ENCODE peak calls at places on chromosome 7, in five cellular contexts. S, O, N, P and B are unnamed samples.

GRCh38 chr7:33423646-33424020 is 294.3 kb downstream of the BBS9 start:
- DNase-seq in S (peak), O (peak), N (no peak), P (no peak), B (peak)

GRCh38 chr7:24756545-24756988 is 697 bp downstream of the GSDME start:
- DNase-seq in S (no peak), O (no peak), N (no peak), P (no peak), B (peak)

GRCh38 chr7:130883928-130884327 is 149.9 kb upstream of the KLF14 start:
- DNase-seq in S (no peak), O (no peak), N (no peak), P (no peak), B (no peak)

GRCh38 chr7:70435634-70436033 is 696.3 kb upstream of the GALNT17 start:
- DNase-seq in S (no peak), O (no peak), N (no peak), P (no peak), B (no peak)

GRCh38 chr7:123569352-123569999 is 11.9 kb upstream of the NDUFA5 start:
- DNase-seq in S (no peak), O (no peak), N (no peak), P (no peak), B (no peak)

GRCh38 chr7:22589641-22590141 is 89.7 kb upstream of the STEAP1B start:
- DNase-seq in S (peak), O (no peak), N (peak), P (peak), B (no peak)

GRCh38 chr7:25515876-25516275 is 287.6 kb upstream of the NPVF start:
- DNase-seq in S (no peak), O (no peak), N (no peak), P (no peak), B (no peak)

GRCh38 chr7:19392246-19392645 is 247.0 kb upstream of the FERD3L start:
- DNase-seq in S (peak), O (no peak), N (peak), P (no peak), B (no peak)

GRCh38 chr7:157276731-157277562 is 59.9 kb upstream of the DNAJB6 start:
- DNase-seq in S (peak), O (no peak), N (peak), P (no peak), B (no peak)

GRCh38 chr7:29202651-29203069 is 8.1 kb downstream of the CHN2 start:
- DNase-seq in S (no peak), O (peak), N (no peak), P (no peak), B (no peak)

GRCh38 chr7:121440857-121441503 is 44.9 kb upstream of the FAM3C start:
- DNase-seq in S (no peak), O (no peak), N (no peak), P (no peak), B (no peak)

GRCh38 chr7:101835136-101835535 is 17.7 kb downstream of the CUX1 start:
- DNase-seq in S (no peak), O (no peak), N (no peak), P (no peak), B (no peak)

GRCh38 chr7:101832205-101832631 is 14.8 kb downstream of the CUX1 start:
- DNase-seq in S (no peak), O (no peak), N (no peak), P (no peak), B (no peak)

GRCh38 chr7:101833799-101834198 is 16.4 kb downstream of the CUX1 start:
- DNase-seq in S (no peak), O (no peak), N (no peak), P (no peak), B (no peak)

GRCh38 chr7:101829856-101830255 is 12.4 kb downstream of the CUX1 start:
- DNase-seq in S (no peak), O (no peak), N (no peak), P (no peak), B (no peak)

DNA sequence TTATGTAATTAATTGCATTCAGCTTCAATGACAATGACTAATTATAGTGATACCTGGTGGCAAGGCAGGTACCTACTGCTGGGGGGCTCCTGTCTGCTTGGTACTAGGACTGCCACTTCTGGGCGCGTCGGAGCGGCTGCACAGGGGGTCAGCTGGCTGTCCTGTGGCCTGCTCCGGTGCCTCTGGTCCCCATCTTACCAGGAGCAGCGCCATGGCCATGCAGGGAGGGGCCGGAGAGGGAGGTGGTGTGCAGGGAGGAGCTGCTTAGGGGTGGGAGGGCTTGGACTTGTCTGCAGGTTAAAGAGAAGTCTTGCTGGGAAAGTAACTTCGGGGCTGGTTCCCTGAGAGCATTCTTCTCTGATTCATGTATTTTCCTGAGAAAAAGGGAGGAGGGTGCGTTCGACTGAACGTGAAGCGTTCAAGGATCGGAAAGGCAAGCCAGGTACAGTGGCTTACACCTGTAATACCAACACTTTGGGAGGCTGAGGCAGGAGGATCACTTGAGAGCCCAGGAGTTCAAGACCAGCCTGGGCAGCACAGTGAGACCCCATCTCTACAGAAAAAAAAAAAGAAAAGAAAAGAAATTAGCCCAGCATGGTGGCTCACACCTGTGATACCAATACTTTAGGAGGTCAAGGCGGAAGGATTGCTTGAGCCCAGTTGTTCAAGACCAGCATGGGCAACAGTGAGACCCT is 15.4 kb downstream of the CUX1 start:
- DNase-seq in S (no peak), O (no peak), N (no peak), P (no peak), B (no peak)
- H3K4me3 ChIP-seq in S (no peak), O (peak), N (no peak), P (no peak), B (no peak)

GRCh38 chr7:44787762-44788161 is 8.7 kb upstream of the PPIA start:
- DNase-seq in S (no peak), O (no peak), N (no peak), P (no peak), B (no peak)

GRCh38 chr7:44789990-44790389 is 6.5 kb upstream of the PPIA start:
- DNase-seq in S (no peak), O (no peak), N (no peak), P (no peak), B (no peak)

GRCh38 chr7:44793919-44794715 is 2.4 kb upstream of the PPIA start:
- DNase-seq in S (no peak), O (no peak), N (peak), P (no peak), B (no peak)

GRCh38 chr7:44787041-44787440 is 9.4 kb upstream of the PPIA start:
- DNase-seq in S (no peak), O (no peak), N (no peak), P (no peak), B (no peak)

GRCh38 chr7:44791278-44792219 is 4.9 kb upstream of the PPIA start:
- DNase-seq in S (peak), O (no peak), N (peak), P (no peak), B (no peak)
- TF ChIP-seq CTCF in S (peak), O (no peak), N (peak), P (no peak), B (no peak)

GRCh38 chr7:73742338-73742752 is 3.7 kb upstream of the ABHD11 start:
- DNase-seq in S (no peak), O (no peak), N (no peak), P (no peak), B (peak)
- H3K4me3 ChIP-seq in S (no peak), O (peak), N (no peak), P (no peak), B (peak)

DNA sequence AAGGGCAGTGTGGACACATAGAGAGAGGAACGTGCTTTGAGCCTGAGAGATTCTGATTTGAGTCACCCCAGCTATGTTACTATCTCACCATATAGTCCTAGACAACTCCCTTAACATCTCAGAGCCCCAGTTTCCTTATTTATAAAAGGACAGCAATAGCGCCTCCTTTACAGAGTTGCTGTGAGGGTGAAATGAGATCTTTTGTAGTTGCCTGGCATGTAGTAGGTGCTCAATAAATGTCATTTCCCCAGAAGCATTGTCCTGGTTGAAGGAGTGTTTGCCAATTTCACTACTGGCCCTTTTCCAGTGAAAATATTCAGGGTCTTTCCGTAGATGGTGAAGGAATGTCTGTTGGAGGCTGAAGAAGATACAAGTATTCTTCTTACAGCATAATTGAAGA is 51.3 kb upstream of the FAM180A start:
- DNase-seq in S (no peak), O (no peak), N (no peak), P (no peak), B (no peak)
- TF ChIP-seq CTCF in S (no peak), O (peak), N (no peak), P (no peak), B (no peak)

DNA sequence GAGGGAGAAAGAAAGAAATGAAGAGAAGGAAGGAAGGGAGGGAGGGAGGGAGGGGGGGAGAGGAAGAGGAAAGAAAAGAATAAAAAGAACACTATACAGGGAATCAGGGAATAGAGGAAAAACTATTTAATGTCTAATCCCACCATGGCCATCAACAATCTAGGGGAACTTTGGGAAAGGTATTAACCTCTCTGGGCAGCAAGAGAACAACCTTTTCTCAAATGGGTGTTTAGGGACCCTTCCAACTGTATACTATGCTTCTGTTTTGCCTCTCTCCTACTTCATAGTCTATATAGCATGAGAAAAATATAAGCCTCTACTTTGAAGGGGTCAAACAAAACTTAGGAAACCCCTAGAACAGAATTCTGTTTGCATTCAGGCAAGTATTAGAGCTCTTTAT is 54.5 kb downstream of the CHCHD3 start:
- DNase-seq in S (no peak), O (no peak), N (no peak), P (no peak), B (no peak)
- H3K4me3 ChIP-seq in S (no peak), O (no peak), N (no peak), P (no peak), B (no peak)